ENCODE peak calls at places on chromosomes 3 and 15, in ten cellular contexts. Y, C, S, G, P, I, H, A, O and D are unnamed samples.
A peak's percentile ranks its signal among the peaks of the same experiment; 100 is the strongest.

GRCh38 chr15:71424765-71425164 is 309.5 kb downstream of the THSD4 start:
- DNase-seq in Y (no peak), C (no peak), S (peak; percentile 32), G (no peak), P (peak; percentile 61), I (no peak), H (no peak), A (no peak), O (no peak), D (no peak)

GRCh38 chr3:140917769-140918168 is 23.9 kb upstream of the SLC25A36 start:
- DNase-seq in Y (no peak), C (no peak), S (no peak), G (no peak), P (no peak), I (peak; percentile 75), H (no peak), A (no peak), O (peak; percentile 90), D (no peak)

GRCh38 chr3:8182904-8183303 is 318.7 kb upstream of the LMCD1 start:
- DNase-seq in Y (no peak), C (no peak), S (no peak), G (no peak), P (no peak), I (no peak), H (no peak), A (no peak), O (peak; percentile 52), D (peak; percentile 63)

GRCh38 chr15:42118650-42119531 is 24.5 kb upstream of the PLA2G4D start:
- DNase-seq in Y (no peak), C (peak; percentile 41), S (no peak), G (no peak), P (peak; percentile 25), I (no peak), H (no peak), A (peak; percentile 68), O (no peak), D (peak; percentile 58)

GRCh38 chr3:39505866-39506738 is 38.6 kb downstream of the MOBP start:
- DNase-seq in Y (no peak), C (no peak), S (no peak), G (no peak), P (no peak), I (no peak), H (no peak), A (no peak), O (no peak), D (peak; percentile 13)

GRCh38 chr15:25712961-25713355 is 150.2 kb downstream of the ATP10A start:
- DNase-seq in Y (no peak), C (no peak), S (no peak), G (peak; percentile 45), P (no peak), I (no peak), H (no peak), A (no peak), O (no peak), D (no peak)

GRCh38 chr3:113234028-113234427 is 22.7 kb downstream of the BOC start:
- DNase-seq in Y (no peak), C (no peak), S (no peak), G (no peak), P (no peak), I (no peak), H (no peak), A (no peak), O (no peak), D (peak; percentile 38)

GRCh38 chr15:65612616-65612946 is 1.6 kb upstream of the INTS14 start:
- DNase-seq in Y (no peak), C (no peak), S (no peak), G (no peak), P (no peak), I (no peak), H (no peak), A (no peak), O (no peak), D (peak; percentile 45)

GRCh38 chr3:31732548-31732947 is 199.8 kb downstream of the STT3B start:
- DNase-seq in Y (no peak), C (no peak), S (no peak), G (no peak), P (no peak), I (peak; percentile 73), H (no peak), A (no peak), O (no peak), D (no peak)
- H3K4me3 ChIP-seq in Y (no peak overlapping the region), C (no peak overlapping the region), S (no peak overlapping the region), G (no peak overlapping the region), P (no peak overlapping the region), I (no peak overlapping the region), H (no peak overlapping the region), A (no peak overlapping the region), O (no peak overlapping the region), D (no peak overlapping the region)

GRCh38 chr3:190491533-190492054 is 22.3 kb upstream of the IL1RAP start:
- DNase-seq in Y (no peak), C (no peak), S (no peak), G (no peak), P (no peak), I (peak; percentile 66), H (no peak), A (no peak), O (peak; percentile 29), D (peak; percentile 82)

GRCh38 chr3:190481779-190482178 is 32.1 kb upstream of the TMEM207 start:
- DNase-seq in Y (no peak), C (no peak), S (no peak), G (no peak), P (no peak), I (no peak), H (no peak), A (no peak), O (no peak), D (no peak)

GRCh38 chr3:190492129-190492528 is 21.8 kb upstream of the IL1RAP start:
- DNase-seq in Y (no peak), C (no peak), S (no peak), G (no peak), P (no peak), I (no peak), H (no peak), A (no peak), O (no peak), D (no peak)

GRCh38 chr3:190486201-190486865 is 27.6 kb upstream of the IL1RAP start:
- DNase-seq in Y (no peak), C (no peak), S (peak; percentile 49), G (no peak), P (peak; percentile 17), I (no peak), H (no peak), A (no peak), O (no peak), D (peak; percentile 88)

DNA sequence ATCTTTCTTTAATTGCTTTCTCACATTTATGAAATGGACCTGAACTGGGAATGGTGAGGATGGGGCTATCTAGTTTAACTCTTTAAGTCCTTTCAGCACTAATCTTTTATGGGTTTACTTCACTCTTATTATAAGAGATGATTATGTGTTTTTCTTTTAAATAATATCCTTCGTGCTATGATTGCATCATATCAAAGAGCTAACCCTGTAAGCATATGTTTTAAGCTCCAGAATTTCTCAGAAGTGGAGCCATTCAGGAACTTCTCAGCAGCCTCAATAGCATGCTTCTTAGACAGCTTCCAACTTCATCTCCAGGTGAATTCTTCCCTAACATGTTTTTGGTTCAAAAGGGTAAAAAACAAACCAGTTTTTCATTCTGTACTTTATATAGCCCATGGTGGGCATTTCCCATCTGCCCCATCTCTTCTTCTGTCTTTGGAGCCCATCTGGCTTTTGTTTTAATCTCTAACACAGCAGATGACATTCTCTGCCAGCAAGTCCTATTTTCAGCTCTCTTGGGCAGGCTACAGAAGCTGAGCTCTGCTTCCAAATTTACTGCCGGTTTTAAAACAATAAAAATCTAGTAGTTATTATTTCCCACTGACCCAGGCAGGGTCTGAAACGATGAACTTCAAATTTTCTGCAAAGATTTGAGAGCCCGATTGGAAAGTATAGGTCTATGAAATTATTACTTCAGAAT is 26.8 kb upstream of the IL1RAP start:
- DNase-seq in Y (no peak), C (no peak), S (no peak), G (no peak), P (no peak), I (no peak), H (no peak), A (no peak), O (no peak), D (no peak)
- H3K4me3 ChIP-seq in Y (no peak overlapping the region), C (no peak overlapping the region), S (no peak overlapping the region), G (no peak overlapping the region), P (no peak overlapping the region), I (peak overlapping the region; percentile 27), H (no peak overlapping the region), A (no peak overlapping the region), O (no peak overlapping the region), D (no peak overlapping the region)

DNA sequence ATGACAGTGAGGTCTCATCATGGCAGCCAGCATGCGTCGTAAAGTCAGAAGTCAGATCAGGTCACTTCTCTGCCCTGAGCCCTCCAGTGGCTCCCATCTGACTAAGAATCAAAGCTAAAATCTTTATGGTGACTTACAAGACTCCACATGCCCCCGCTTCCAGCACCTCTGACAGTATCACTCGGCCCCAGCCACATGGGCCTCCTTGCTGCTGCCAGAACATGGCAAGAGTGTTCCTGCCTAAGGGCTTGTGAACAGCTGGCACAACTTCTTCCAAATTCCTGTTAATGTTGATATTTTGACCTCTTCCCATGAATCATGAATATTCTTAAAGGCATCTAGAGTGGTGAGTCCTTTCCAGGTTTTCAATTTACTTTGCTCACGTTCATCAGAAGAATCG is 20.5 kb downstream of the POLR2M start:
- DNase-seq in Y (no peak), C (no peak), S (no peak), G (no peak), P (no peak), I (no peak), H (no peak), A (no peak), O (no peak), D (peak; percentile 88)
- H3K4me3 ChIP-seq in Y (no peak overlapping the region), C (no peak overlapping the region), S (no peak overlapping the region), G (no peak overlapping the region), P (no peak overlapping the region), I (no peak overlapping the region), H (no peak overlapping the region), A (no peak overlapping the region), O (no peak overlapping the region), D (no peak overlapping the region)

GRCh38 chr15:45448066-45448510 is 69.7 kb upstream of the GATM start:
- DNase-seq in Y (no peak), C (no peak), S (no peak), G (no peak), P (no peak), I (no peak), H (no peak), A (peak; percentile 60), O (peak; percentile 42), D (peak; percentile 60)

GRCh38 chr15:45450468-45450867 is 72.1 kb downstream of the SLC30A4 start:
- DNase-seq in Y (no peak), C (peak; percentile 60), S (no peak), G (no peak), P (no peak), I (no peak), H (no peak), A (no peak), O (no peak), D (no peak)

GRCh38 chr15:45449387-45449786 is 71.0 kb upstream of the GATM start:
- DNase-seq in Y (no peak), C (no peak), S (no peak), G (no peak), P (no peak), I (no peak), H (no peak), A (no peak), O (no peak), D (no peak)

GRCh38 chr15:45449878-45450277 is 71.5 kb upstream of the GATM start:
- DNase-seq in Y (no peak), C (peak; percentile 89), S (no peak), G (no peak), P (no peak), I (no peak), H (no peak), A (no peak), O (peak; percentile 88), D (peak; percentile 96)

DNA sequence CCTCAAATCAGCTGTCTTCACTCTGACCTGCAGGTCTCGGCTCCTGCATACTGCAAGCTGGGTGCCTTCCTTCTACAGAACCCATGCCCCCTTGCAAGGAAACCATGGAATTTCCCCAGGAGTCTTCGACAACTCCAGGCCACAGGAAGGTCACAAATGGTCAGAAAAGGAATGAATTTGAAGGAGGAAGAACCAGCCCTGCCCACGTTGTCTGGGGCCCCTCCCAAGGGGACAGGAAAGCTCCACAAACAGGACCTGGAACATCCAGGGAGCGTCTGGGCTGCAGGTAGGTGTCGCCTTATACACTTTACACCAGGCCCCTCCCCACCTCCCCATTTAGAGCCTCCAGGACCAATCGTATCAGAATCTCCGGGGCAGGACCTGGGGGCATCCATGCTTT is 70.2 kb upstream of the GATM start:
- DNase-seq in Y (no peak), C (peak; percentile 69), S (no peak), G (no peak), P (peak; percentile 40), I (no peak), H (no peak), A (no peak), O (no peak), D (no peak)
- H3K4me3 ChIP-seq in Y (no peak overlapping the region), C (no peak overlapping the region), S (no peak overlapping the region), G (no peak overlapping the region), P (no peak overlapping the region), I (no peak overlapping the region), H (no peak overlapping the region), A (no peak overlapping the region), O (no peak overlapping the region), D (no peak overlapping the region)